ENCODE peak calls at places on chromosomes 12 and 14, in eight cellular contexts. One of them, this sample, is unnamed. For H3K4me1, the result is how much of the 10 kb centered on the place peaks cover.

GRCh38 chr14:91220581-91221000 is 23.9 kb downstream of the GPR68 start:
- DNase-seq in upper lobe of right lung: peak
- DNase-seq in ovary: no peak
- DNase-seq in Peyer's patch: no peak
- DNase-seq in astrocyte: no peak
- DNase-seq in tibial artery: no peak
- DNase-seq in effector memory CD4-positive, alpha-beta T cell: no peak
- DNase-seq in CD8-positive, alpha-beta T cell: no peak
- DNase-seq in this sample: no peak

GRCh38 chr14:22314183-22314820 is 274.7 kb downstream of the DAD1 start:
- DNase-seq in effector memory CD4-positive, alpha-beta T cell: no peak
- DNase-seq in Peyer's patch: no peak
- DNase-seq in astrocyte: peak
- DNase-seq in tibial artery: no peak
- DNase-seq in ovary: no peak
- DNase-seq in CD8-positive, alpha-beta T cell: no peak
- DNase-seq in upper lobe of right lung: no peak
- DNase-seq in this sample: no peak

GRCh38 chr14:52067873-52068740 is 752 bp downstream of the NID2 start:
- DNase-seq in CD8-positive, alpha-beta T cell: no peak
- DNase-seq in Peyer's patch: no peak
- DNase-seq in effector memory CD4-positive, alpha-beta T cell: no peak
- DNase-seq in astrocyte: peak
- DNase-seq in tibial artery: no peak
- DNase-seq in upper lobe of right lung: peak
- DNase-seq in ovary: peak
- DNase-seq in this sample: no peak

GRCh38 chr12:17016116-17016864 is 410.3 kb upstream of the LMO3 start:
- DNase-seq in CD8-positive, alpha-beta T cell: no peak
- DNase-seq in astrocyte: no peak
- DNase-seq in ovary: no peak
- DNase-seq in tibial artery: no peak
- DNase-seq in upper lobe of right lung: no peak
- DNase-seq in effector memory CD4-positive, alpha-beta T cell: no peak
- DNase-seq in Peyer's patch: no peak
- DNase-seq in this sample: no peak

GRCh38 chr12:42728770-42729531 is 139.4 kb upstream of the PRICKLE1 start:
- DNase-seq in Peyer's patch: no peak
- DNase-seq in ovary: no peak
- DNase-seq in tibial artery: no peak
- DNase-seq in CD8-positive, alpha-beta T cell: no peak
- DNase-seq in astrocyte: no peak
- DNase-seq in upper lobe of right lung: no peak
- DNase-seq in effector memory CD4-positive, alpha-beta T cell: no peak
- DNase-seq in this sample: no peak

GRCh38 chr14:71242237-71242748 is 335.0 kb downstream of the PCNX1 start:
- DNase-seq in tibial artery: peak
- DNase-seq in CD8-positive, alpha-beta T cell: no peak
- DNase-seq in ovary: no peak
- DNase-seq in effector memory CD4-positive, alpha-beta T cell: no peak
- DNase-seq in astrocyte: peak
- DNase-seq in upper lobe of right lung: no peak
- DNase-seq in Peyer's patch: no peak
- DNase-seq in this sample: no peak

GRCh38 chr14:20278414-20278813 is 27.3 kb downstream of the TTC5 start:
- DNase-seq in astrocyte: no peak
- DNase-seq in Peyer's patch: no peak
- DNase-seq in effector memory CD4-positive, alpha-beta T cell: no peak
- DNase-seq in ovary: no peak
- DNase-seq in tibial artery: no peak
- DNase-seq in upper lobe of right lung: no peak
- DNase-seq in CD8-positive, alpha-beta T cell: no peak
- DNase-seq in this sample: no peak

GRCh38 chr14:34336501-34336900 is 125.5 kb downstream of the SPTSSA start:
- DNase-seq in ovary: no peak
- DNase-seq in CD8-positive, alpha-beta T cell: no peak
- DNase-seq in tibial artery: no peak
- DNase-seq in upper lobe of right lung: no peak
- DNase-seq in astrocyte: no peak
- DNase-seq in effector memory CD4-positive, alpha-beta T cell: no peak
- DNase-seq in Peyer's patch: no peak
- DNase-seq in this sample: no peak

GRCh38 chr14:102939329-102939728 is 16.9 kb downstream of the AMN start:
- DNase-seq in astrocyte: no peak
- DNase-seq in ovary: no peak
- DNase-seq in Peyer's patch: no peak
- DNase-seq in CD8-positive, alpha-beta T cell: no peak
- DNase-seq in effector memory CD4-positive, alpha-beta T cell: no peak
- DNase-seq in tibial artery: no peak
- DNase-seq in upper lobe of right lung: no peak
- DNase-seq in this sample: no peak

GRCh38 chr14:91412939-91413338 is 4.7 kb downstream of the CCDC88C start:
- DNase-seq in tibial artery: no peak
- DNase-seq in ovary: no peak
- DNase-seq in CD8-positive, alpha-beta T cell: no peak
- DNase-seq in Peyer's patch: peak
- DNase-seq in effector memory CD4-positive, alpha-beta T cell: no peak
- DNase-seq in upper lobe of right lung: no peak
- DNase-seq in astrocyte: no peak
- DNase-seq in this sample: peak

GRCh38 chr12:93918262-93918661 is 230.1 kb upstream of the PLXNC1 start:
- DNase-seq in tibial artery: no peak
- DNase-seq in astrocyte: peak
- DNase-seq in ovary: no peak
- DNase-seq in Peyer's patch: no peak
- DNase-seq in effector memory CD4-positive, alpha-beta T cell: no peak
- DNase-seq in upper lobe of right lung: no peak
- DNase-seq in CD8-positive, alpha-beta T cell: no peak
- DNase-seq in this sample: no peak

GRCh38 chr14:93003945-93004698 is 81.2 kb downstream of the CHGA start:
- DNase-seq in ovary: no peak
- DNase-seq in tibial artery: no peak
- DNase-seq in CD8-positive, alpha-beta T cell: no peak
- DNase-seq in effector memory CD4-positive, alpha-beta T cell: no peak
- DNase-seq in astrocyte: no peak
- DNase-seq in Peyer's patch: no peak
- DNase-seq in upper lobe of right lung: no peak
- DNase-seq in this sample: no peak

GRCh38 chr12:52007158-52007921 is 594 bp downstream of the TAMALIN start:
- DNase-seq in astrocyte: no peak
- DNase-seq in Peyer's patch: peak
- DNase-seq in ovary: peak
- DNase-seq in effector memory CD4-positive, alpha-beta T cell: peak
- DNase-seq in CD8-positive, alpha-beta T cell: peak
- DNase-seq in upper lobe of right lung: no peak
- DNase-seq in tibial artery: peak
- DNase-seq in this sample: no peak

GRCh38 chr14:90140956-90141316 is 79.1 kb downstream of the KCNK13 start:
- DNase-seq in astrocyte: peak
- DNase-seq in tibial artery: no peak
- DNase-seq in upper lobe of right lung: no peak
- DNase-seq in Peyer's patch: no peak
- DNase-seq in effector memory CD4-positive, alpha-beta T cell: no peak
- DNase-seq in CD8-positive, alpha-beta T cell: no peak
- DNase-seq in ovary: no peak
- DNase-seq in this sample: no peak

GRCh38 chr12:56358836-56359532 is 923 bp downstream of the STAT2 start:
- DNase-seq in upper lobe of right lung: no peak
- DNase-seq in Peyer's patch: no peak
- DNase-seq in astrocyte: peak
- DNase-seq in tibial artery: no peak
- DNase-seq in CD8-positive, alpha-beta T cell: no peak
- DNase-seq in ovary: no peak
- DNase-seq in effector memory CD4-positive, alpha-beta T cell: no peak
- DNase-seq in this sample: no peak

GRCh38 chr12:57123813-57124212 is 4.5 kb upstream of the LRP1 start:
- DNase-seq in Peyer's patch: no peak
- DNase-seq in ovary: no peak
- DNase-seq in upper lobe of right lung: no peak
- DNase-seq in astrocyte: no peak
- DNase-seq in tibial artery: no peak
- DNase-seq in effector memory CD4-positive, alpha-beta T cell: no peak
- DNase-seq in CD8-positive, alpha-beta T cell: no peak
- DNase-seq in this sample: no peak

GRCh38 chr12:48750769-48751356 is 34.4 kb upstream of the CCNT1 start:
- DNase-seq in astrocyte: no peak
- DNase-seq in CD8-positive, alpha-beta T cell: no peak
- DNase-seq in Peyer's patch: no peak
- DNase-seq in upper lobe of right lung: no peak
- DNase-seq in tibial artery: no peak
- DNase-seq in effector memory CD4-positive, alpha-beta T cell: no peak
- DNase-seq in ovary: no peak
- DNase-seq in this sample: no peak

GRCh38 chr12:53345486-53346195 is 9.5 kb upstream of the SP7 start:
- DNase-seq in CD8-positive, alpha-beta T cell: no peak
- DNase-seq in ovary: no peak
- DNase-seq in upper lobe of right lung: no peak
- DNase-seq in effector memory CD4-positive, alpha-beta T cell: no peak
- DNase-seq in tibial artery: no peak
- DNase-seq in astrocyte: no peak
- DNase-seq in Peyer's patch: no peak
- DNase-seq in this sample: no peak

GRCh38 chr12:53344824-53345485 is 8.8 kb upstream of the SP7 start:
- DNase-seq in astrocyte: peak
- DNase-seq in effector memory CD4-positive, alpha-beta T cell: peak
- DNase-seq in upper lobe of right lung: peak
- DNase-seq in ovary: peak
- DNase-seq in CD8-positive, alpha-beta T cell: peak
- DNase-seq in tibial artery: peak
- DNase-seq in Peyer's patch: peak
- DNase-seq in this sample: peak

GRCh38 chr12:53344487-53344823 is 8.3 kb upstream of the SP7 start:
- DNase-seq in Peyer's patch: no peak
- DNase-seq in tibial artery: no peak
- DNase-seq in CD8-positive, alpha-beta T cell: no peak
- DNase-seq in upper lobe of right lung: no peak
- DNase-seq in ovary: no peak
- DNase-seq in astrocyte: no peak
- DNase-seq in effector memory CD4-positive, alpha-beta T cell: no peak
- DNase-seq in this sample: no peak

GRCh38 chr12:53343449-53343848 is 7.3 kb upstream of the SP7 start:
- DNase-seq in astrocyte: no peak
- DNase-seq in upper lobe of right lung: no peak
- DNase-seq in Peyer's patch: no peak
- DNase-seq in ovary: no peak
- DNase-seq in CD8-positive, alpha-beta T cell: no peak
- DNase-seq in effector memory CD4-positive, alpha-beta T cell: no peak
- DNase-seq in tibial artery: no peak
- DNase-seq in this sample: no peak

GRCh38 chr12:53343978-53344377 is 7.8 kb upstream of the SP7 start:
- DNase-seq in Peyer's patch: no peak
- DNase-seq in CD8-positive, alpha-beta T cell: no peak
- DNase-seq in astrocyte: no peak
- DNase-seq in ovary: no peak
- DNase-seq in tibial artery: no peak
- DNase-seq in effector memory CD4-positive, alpha-beta T cell: no peak
- DNase-seq in upper lobe of right lung: no peak
- DNase-seq in this sample: no peak
- H3K4me3 ChIP-seq in Peyer's patch: no peak
- H3K4me3 ChIP-seq in CD8-positive, alpha-beta T cell: peak
- H3K4me3 ChIP-seq in astrocyte: no peak
- H3K4me3 ChIP-seq in ovary: no peak
- H3K4me3 ChIP-seq in tibial artery: no peak
- H3K4me3 ChIP-seq in effector memory CD4-positive, alpha-beta T cell: no peak
- H3K4me3 ChIP-seq in upper lobe of right lung: no peak
- H3K4me3 ChIP-seq in this sample: peak

GRCh38 chr12:123061806-123062205 is 81.3 kb downstream of the ARL6IP4 start:
- DNase-seq in Peyer's patch: no peak
- DNase-seq in CD8-positive, alpha-beta T cell: no peak
- DNase-seq in effector memory CD4-positive, alpha-beta T cell: no peak
- DNase-seq in tibial artery: no peak
- DNase-seq in ovary: no peak
- DNase-seq in astrocyte: no peak
- DNase-seq in upper lobe of right lung: no peak
- DNase-seq in this sample: no peak
- H3K27ac ChIP-seq in Peyer's patch: no peak
- H3K27ac ChIP-seq in CD8-positive, alpha-beta T cell: no peak
- H3K27ac ChIP-seq in effector memory CD4-positive, alpha-beta T cell: no peak
- H3K27ac ChIP-seq in tibial artery: peak
- H3K27ac ChIP-seq in ovary: peak
- H3K27ac ChIP-seq in astrocyte: no peak
- H3K27ac ChIP-seq in upper lobe of right lung: no peak
- H3K27ac ChIP-seq in this sample: peak

DNA sequence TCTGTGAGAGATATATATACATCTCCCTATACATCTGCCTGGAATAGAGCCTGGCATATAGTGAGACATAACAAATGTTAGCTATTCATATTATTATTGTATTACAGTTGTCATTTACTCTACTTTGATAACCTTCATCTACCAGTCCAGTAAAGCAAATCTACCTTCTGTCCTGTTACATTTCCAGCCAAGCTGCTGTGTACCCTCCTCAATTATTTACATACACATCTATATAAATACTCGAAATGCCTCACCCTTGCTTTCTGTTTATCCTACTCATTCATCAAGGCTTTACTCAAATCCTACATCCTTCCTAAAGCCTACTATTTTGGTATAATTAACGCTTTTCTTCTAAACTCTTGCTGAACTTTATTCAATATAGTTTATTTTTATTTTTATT is 8.7 kb downstream of the ZBTB1 start:
- DNase-seq in tibial artery: no peak
- DNase-seq in ovary: no peak
- DNase-seq in astrocyte: no peak
- DNase-seq in Peyer's patch: no peak
- DNase-seq in CD8-positive, alpha-beta T cell: no peak
- DNase-seq in upper lobe of right lung: no peak
- DNase-seq in effector memory CD4-positive, alpha-beta T cell: no peak
- DNase-seq in this sample: no peak
- H3K4me1 ChIP-seq in tibial artery: half or more
- H3K4me1 ChIP-seq in ovary: under half
- H3K4me1 ChIP-seq in astrocyte: under half
- H3K4me1 ChIP-seq in Peyer's patch: under half
- H3K4me1 ChIP-seq in CD8-positive, alpha-beta T cell: half or more
- H3K4me1 ChIP-seq in upper lobe of right lung: under half
- H3K4me1 ChIP-seq in effector memory CD4-positive, alpha-beta T cell: under half
- H3K4me1 ChIP-seq in this sample: under half

DNA sequence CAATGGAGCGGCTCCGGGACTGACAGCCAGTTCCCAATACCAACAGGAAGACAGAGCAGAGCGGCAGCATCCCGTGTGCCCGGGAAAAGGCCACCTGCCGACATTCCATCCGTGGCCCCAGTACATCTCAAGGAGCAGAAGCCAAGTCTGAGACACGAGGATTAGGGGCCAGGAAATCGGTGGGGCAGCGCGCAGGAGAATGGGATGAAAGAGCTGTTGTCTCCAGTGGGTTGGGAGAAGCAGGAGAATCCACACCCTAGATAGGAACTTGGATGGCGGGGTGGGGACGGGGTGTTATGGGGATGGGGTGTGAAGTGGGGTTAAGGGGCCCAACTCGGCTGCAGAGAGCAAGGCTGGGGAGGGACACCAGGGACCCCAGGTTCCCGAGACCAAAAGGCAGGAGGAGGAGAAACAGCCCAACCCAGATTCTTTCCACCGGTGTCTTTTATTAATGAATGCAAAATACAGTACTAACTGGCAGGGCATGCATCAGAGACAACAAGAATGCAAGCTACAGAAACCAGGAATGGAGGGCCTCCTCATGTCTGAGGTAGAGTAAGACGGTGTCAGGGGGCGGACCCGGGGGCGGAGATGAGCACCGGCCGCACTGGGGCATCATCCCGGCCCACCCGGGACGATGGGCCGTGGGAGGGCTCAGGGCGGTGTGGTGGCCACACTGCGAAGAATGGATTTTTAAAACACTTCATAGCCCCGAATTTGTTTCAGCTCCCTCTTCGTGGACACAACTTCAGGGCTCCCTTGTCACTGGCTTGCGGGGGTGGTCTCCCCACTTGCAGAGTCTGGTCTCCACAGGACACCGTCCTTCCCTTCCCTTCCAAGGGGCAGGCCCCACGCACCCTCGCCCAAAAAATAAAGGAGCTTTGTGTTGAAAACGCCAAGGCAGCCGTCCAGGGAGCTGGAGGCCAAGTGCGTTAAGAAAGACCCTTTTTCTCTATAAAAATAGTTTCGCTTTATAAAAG is 50.2 kb downstream of the BEGAIN start:
- DNase-seq in effector memory CD4-positive, alpha-beta T cell: no peak
- DNase-seq in tibial artery: peak
- DNase-seq in CD8-positive, alpha-beta T cell: no peak
- DNase-seq in Peyer's patch: no peak
- DNase-seq in ovary: no peak
- DNase-seq in astrocyte: no peak
- DNase-seq in upper lobe of right lung: peak
- DNase-seq in this sample: no peak
- H3K4me3 ChIP-seq in effector memory CD4-positive, alpha-beta T cell: no peak
- H3K4me3 ChIP-seq in tibial artery: no peak
- H3K4me3 ChIP-seq in CD8-positive, alpha-beta T cell: no peak
- H3K4me3 ChIP-seq in Peyer's patch: no peak
- H3K4me3 ChIP-seq in ovary: no peak
- H3K4me3 ChIP-seq in astrocyte: no peak
- H3K4me3 ChIP-seq in upper lobe of right lung: no peak
- H3K4me3 ChIP-seq in this sample: no peak